ENCODE peak calls at places on chromosomes 2 and 18, in seven cellular contexts. C is right atrium auricular region, R is brain microvascular endothelial cell, Y is body of pancreas, H is heart right ventricle, T is stomach, W is RWPE2. D is an unnamed sample.

GRCh38 chr2:165401285-165401852 is 68.1 kb upstream of the CSRNP3 start:
- DNase-seq in C (no peak), R (peak; percentile 55), Y (peak; percentile 48), H (peak; percentile 34), T (no peak), W (no peak), D (peak; percentile 20)

GRCh38 chr18:3692691-3693090 is 242.7 kb downstream of the TGIF1 start:
- DNase-seq in C (no peak), R (no peak), Y (no peak), H (no peak), T (no peak), W (no peak), D (no peak)

GRCh38 chr18:8685141-8685913 is 20.0 kb upstream of the MTCL1 start:
- DNase-seq in C (no peak), R (peak; percentile 44), Y (no peak), H (no peak), T (no peak), W (no peak), D (peak; percentile 92)

GRCh38 chr2:14633031-14633430 is 514 bp downstream of the LRATD1 start:
- DNase-seq in C (no peak), R (no peak), Y (peak; percentile 19), H (no peak), T (peak; percentile 30), W (no peak), D (peak; percentile 4)

GRCh38 chr18:10259075-10259474 is 195.4 kb upstream of the APCDD1 start:
- DNase-seq in C (peak; percentile 44), R (no peak), Y (no peak), H (no peak), T (no peak), W (no peak), D (no peak)

GRCh38 chr2:206160124-206160806 is 570 bp downstream of the EEF1B2 start:
- DNase-seq in C (no peak), R (no peak), Y (peak; percentile 59), H (no peak), T (peak; percentile 63), W (no peak), D (peak; percentile 57)

GRCh38 chr2:15145046-15145817 is 415.9 kb downstream of the NBAS start:
- DNase-seq in C (no peak), R (no peak), Y (no peak), H (no peak), T (no peak), W (no peak), D (no peak)

GRCh38 chr18:42675810-42676209 is 439.7 kb downstream of the RIT2 start:
- DNase-seq in C (no peak), R (no peak), Y (no peak), H (no peak), T (no peak), W (no peak), D (no peak)

GRCh38 chr2:19719540-19719939 is 182.2 kb downstream of the TTC32 start:
- DNase-seq in C (no peak), R (no peak), Y (no peak), H (no peak), T (no peak), W (no peak), D (no peak)

GRCh38 chr2:226671177-226671676 is 128.4 kb downstream of the IRS1 start:
- DNase-seq in C (no peak), R (no peak), Y (no peak), H (no peak), T (no peak), W (no peak), D (no peak)

GRCh38 chr2:129375587-129375986 is 603.9 kb upstream of the RAB6C start:
- DNase-seq in C (no peak), R (no peak), Y (no peak), H (no peak), T (no peak), W (no peak), D (no peak)

GRCh38 chr2:241702155-241702404 is 241 bp downstream of the ING5 start:
- DNase-seq in C (no peak), R (no peak), Y (no peak), H (no peak), T (no peak), W (no peak), D (peak; percentile 85)

GRCh38 chr2:42043789-42044394 is 3.9 kb upstream of the PKDCC start:
- DNase-seq in C (no peak), R (no peak), Y (no peak), H (no peak), T (no peak), W (no peak), D (no peak)

GRCh38 chr2:127884436-127884835 is 1.3 kb downstream of the AMMECR1L start:
- DNase-seq in C (no peak), R (peak; percentile 61), Y (no peak), H (no peak), T (no peak), W (no peak), D (no peak)

GRCh38 chr2:113208995-113209868 is 35.5 kb downstream of the PSD4 start:
- DNase-seq in C (no peak), R (no peak), Y (no peak), H (no peak), T (no peak), W (no peak), D (no peak)

GRCh38 chr2:205539603-205540002 is 142.7 kb upstream of the NRP2 start:
- DNase-seq in C (no peak), R (no peak), Y (no peak), H (no peak), T (no peak), W (no peak), D (no peak)

GRCh38 chr2:223532712-223533111 is 69.4 kb downstream of the SCG2 start:
- DNase-seq in C (no peak), R (no peak), Y (no peak), H (no peak), T (no peak), W (no peak), D (no peak)

GRCh38 chr2:219289537-219290361 is 10.6 kb downstream of the DNAJB2 start:
- DNase-seq in C (peak; percentile 78), R (peak; percentile 72), Y (peak; percentile 35), H (peak; percentile 62), T (no peak), W (peak; percentile 81), D (peak; percentile 85)

GRCh38 chr18:24611075-24611474 is 150.6 kb downstream of the HRH4 start:
- DNase-seq in C (no peak), R (no peak), Y (no peak), H (no peak), T (no peak), W (no peak), D (no peak)

GRCh38 chr2:84940088-84940470 is 30.9 kb upstream of the KCMF1 start:
- DNase-seq in C (no peak), R (no peak), Y (no peak), H (no peak), T (no peak), W (no peak), D (no peak)

GRCh38 chr2:131031875-131032274 is 61.4 kb downstream of the FAM168B start:
- DNase-seq in C (peak; percentile 47), R (no peak), Y (no peak), H (no peak), T (no peak), W (no peak), D (no peak)

GRCh38 chr2:223477318-223477717 is 124.8 kb downstream of the SCG2 start:
- DNase-seq in C (no peak), R (no peak), Y (no peak), H (no peak), T (no peak), W (no peak), D (no peak)

GRCh38 chr2:227884511-227884947 is 13.1 kb downstream of the DAW1 start:
- DNase-seq in C (peak; percentile 68), R (peak; percentile 84), Y (peak; percentile 85), H (peak; percentile 32), T (peak; percentile 86), W (no peak), D (peak; percentile 44)

DNA sequence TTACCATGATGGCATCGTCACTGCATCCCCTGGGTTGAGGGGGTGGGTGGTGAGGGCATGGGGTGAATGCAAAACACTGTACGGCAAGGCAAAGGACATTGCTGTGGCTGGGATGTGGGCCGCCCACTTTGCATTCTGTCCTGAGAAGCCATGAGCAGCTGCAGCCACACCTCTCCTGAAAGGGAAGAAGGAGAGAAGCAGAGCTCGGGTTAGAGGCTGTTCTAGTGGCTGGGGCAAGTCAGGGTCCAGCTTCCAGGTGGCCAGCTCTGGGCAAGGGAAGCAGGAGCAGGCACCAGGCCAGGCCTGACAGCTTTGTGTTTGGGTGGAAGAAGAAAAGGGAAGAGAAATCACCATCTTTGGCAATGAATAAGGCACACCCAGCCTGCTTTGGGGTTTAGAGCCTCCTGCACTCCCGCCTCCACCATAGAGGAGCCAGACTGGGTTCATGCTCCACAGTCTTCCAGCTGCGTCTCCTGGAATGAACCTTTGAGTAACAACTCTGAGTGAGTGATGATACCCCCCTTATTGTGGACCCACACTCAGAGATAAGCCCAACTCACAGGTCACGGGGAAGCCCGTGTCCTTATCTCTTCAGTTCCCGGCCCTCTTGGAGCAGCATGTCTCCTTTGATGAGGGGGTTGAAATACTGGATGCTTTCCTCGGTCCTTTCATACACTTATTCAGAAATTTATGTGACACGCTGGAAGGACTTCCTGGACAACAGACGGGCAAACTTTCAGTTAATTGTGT is 63.5 kb downstream of the INPP4A start:
- DNase-seq in C (peak; percentile 72), R (no peak), Y (peak; percentile 60), H (peak; percentile 42), T (no peak), W (no peak), D (no peak)
- H3K27ac ChIP-seq in C (peak overlapping the region; percentile 67), R (no peak overlapping the region), Y (no peak overlapping the region), H (peak overlapping the region; percentile 48), T (peak overlapping the region; percentile 67), W (no peak overlapping the region), D (no peak overlapping the region)

GRCh38 chr2:207617011-207617671 is 8.1 kb downstream of the METTL21A start:
- DNase-seq in C (no peak), R (peak; percentile 80), Y (no peak), H (no peak), T (no peak), W (peak; percentile 75), D (peak; percentile 77)
- TF ChIP-seq CTCF in C (no peak), R (peak; percentile 17), Y (no peak), H (no peak), T (no peak), W (no peak), D (no peak)

DNA sequence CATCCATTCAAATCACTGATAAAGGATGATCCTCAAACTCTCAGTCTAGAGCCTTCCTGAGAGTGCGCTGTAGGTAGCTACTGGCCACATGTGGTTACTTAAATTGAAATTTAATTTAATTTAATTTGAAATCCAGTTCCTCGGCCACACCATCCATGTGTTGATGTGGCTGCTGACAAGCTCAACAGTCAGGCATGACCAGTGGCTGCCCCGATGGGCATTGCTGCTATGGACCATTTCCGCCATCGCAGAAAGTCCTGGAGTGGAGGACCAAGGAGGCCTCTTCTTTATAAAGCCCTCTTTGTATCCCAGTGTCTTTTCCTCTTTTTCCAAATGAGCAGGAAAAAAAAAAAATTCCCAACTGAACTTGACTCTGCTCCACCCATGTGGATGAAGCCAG is 100.6 kb downstream of the HDAC4 start:
- DNase-seq in C (no peak), R (no peak), Y (no peak), H (no peak), T (no peak), W (peak; percentile 11), D (no peak)
- H3K27ac ChIP-seq in C (no peak overlapping the region), R (no peak overlapping the region), Y (no peak overlapping the region), H (no peak overlapping the region), T (peak overlapping the region; percentile 86), W (no peak overlapping the region), D (no peak overlapping the region)

DNA sequence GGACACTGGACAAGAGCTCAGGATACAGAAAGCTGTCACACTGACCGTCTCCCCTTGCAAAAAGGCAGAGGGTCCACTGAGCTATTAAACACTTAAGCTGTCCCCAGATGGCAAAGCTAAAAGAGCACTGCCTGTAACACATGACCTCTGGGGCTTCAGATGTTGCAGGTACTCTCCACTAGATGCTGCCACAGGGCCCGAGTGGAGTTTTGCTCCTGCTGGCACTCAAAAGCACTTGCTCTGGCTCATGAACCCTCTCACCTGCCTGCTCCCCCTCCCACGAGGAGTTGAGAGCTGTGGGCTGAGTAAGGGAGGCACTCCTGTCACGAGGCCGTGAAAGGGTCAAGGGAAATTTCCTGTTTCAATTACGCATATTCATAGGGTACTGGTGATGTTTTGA is 227.9 kb downstream of the PRKCE start:
- DNase-seq in C (no peak), R (no peak), Y (no peak), H (no peak), T (no peak), W (no peak), D (no peak)
- TF ChIP-seq CTCF in C (no peak), R (peak; percentile 4), Y (no peak), H (peak; percentile 7), T (no peak), W (no peak), D (no peak)